ENCODE peak calls at places on chromosomes 7 and 10, in five cellular contexts. N is IMR-90, F is H9, I is neuronal stem cell, R is mesenchymal stem cell. P is an unnamed sample.

GRCh38 chr10:102281103-102281502 is 35.8 kb downstream of the GBF1 start:
- DNase-seq in N (peak), F (no peak), R (peak), I (no peak), P (no peak)

GRCh38 chr7:27066148-27066547 is 29.7 kb downstream of the HOXA1 start:
- DNase-seq in N (peak), I (no peak), R (peak), F (no peak), P (no peak)

GRCh38 chr7:127759945-127760421 is 108.0 kb downstream of the SND1 start:
- DNase-seq in N (no peak), I (no peak), R (no peak), F (no peak), P (no peak)

GRCh38 chr7:155204744-155205367 is 92.8 kb upstream of the INSIG1 start:
- DNase-seq in N (no peak), R (no peak), F (no peak), I (no peak), P (no peak)

GRCh38 chr10:125521721-125522680 is 161.0 kb downstream of the TEX36 start:
- DNase-seq in I (no peak), F (peak), R (no peak), N (no peak), P (no peak)

GRCh38 chr10:99758241-99758891 is 24.1 kb upstream of the ABCC2 start:
- DNase-seq in I (no peak), R (no peak), F (no peak), N (peak), P (no peak)

GRCh38 chr10:109588259-109588658 is 335.1 kb downstream of the XPNPEP1 start:
- DNase-seq in R (no peak), F (no peak), I (no peak), N (no peak), P (no peak)

GRCh38 chr7:15685358-15686181 is 913 bp downstream of the MEOX2 start:
- DNase-seq in N (peak), I (peak), F (peak), R (peak), P (no peak)

GRCh38 chr7:132458685-132459084 is 117.6 kb downstream of the PLXNA4 start:
- DNase-seq in F (no peak), R (no peak), I (no peak), N (no peak), P (no peak)

GRCh38 chr10:17232276-17232987 is 4.4 kb downstream of the VIM start:
- DNase-seq in N (peak), R (peak), I (no peak), F (no peak), P (no peak)

GRCh38 chr10:30247704-30248103 is 101.4 kb downstream of the MTPAP start:
- DNase-seq in R (no peak), N (no peak), I (no peak), F (no peak), P (peak)

GRCh38 chr10:126430512-126430911 is 42.2 kb upstream of the ADAM12 start:
- DNase-seq in N (no peak), R (no peak), I (no peak), F (no peak), P (no peak)

GRCh38 chr7:904847-905246 is 28.5 kb downstream of the GET4 start:
- DNase-seq in R (peak), I (no peak), N (peak), F (no peak), P (no peak)

GRCh38 chr7:124489925-124490324 is 275.7 kb downstream of the GPR37 start:
- DNase-seq in R (no peak), F (no peak), N (no peak), I (no peak), P (no peak)

GRCh38 chr7:45106820-45107219 is 4.7 kb downstream of the TBRG4 start:
- DNase-seq in N (no peak), F (no peak), R (no peak), I (no peak), P (no peak)

GRCh38 chr10:75408911-75409885 is 7.6 kb upstream of the ZNF503 start:
- DNase-seq in I (no peak), R (peak), F (peak), N (no peak), P (no peak)

GRCh38 chr10:71124921-71125748 is 87.2 kb upstream of the UNC5B start:
- DNase-seq in N (no peak), I (no peak), R (no peak), F (no peak), P (no peak)

GRCh38 chr7:43462836-43463235 is 120.1 kb upstream of the STK17A start:
- DNase-seq in N (no peak), F (no peak), R (no peak), I (no peak), P (no peak)

GRCh38 chr7:74256446-74257408 is 2.5 kb upstream of the RFC2 start:
- DNase-seq in I (no peak), F (no peak), N (peak), R (peak), P (no peak)

GRCh38 chr7:69994907-69995542 is 396.8 kb downstream of the AUTS2 start:
- DNase-seq in I (no peak), F (no peak), R (no peak), N (no peak), P (no peak)

DNA sequence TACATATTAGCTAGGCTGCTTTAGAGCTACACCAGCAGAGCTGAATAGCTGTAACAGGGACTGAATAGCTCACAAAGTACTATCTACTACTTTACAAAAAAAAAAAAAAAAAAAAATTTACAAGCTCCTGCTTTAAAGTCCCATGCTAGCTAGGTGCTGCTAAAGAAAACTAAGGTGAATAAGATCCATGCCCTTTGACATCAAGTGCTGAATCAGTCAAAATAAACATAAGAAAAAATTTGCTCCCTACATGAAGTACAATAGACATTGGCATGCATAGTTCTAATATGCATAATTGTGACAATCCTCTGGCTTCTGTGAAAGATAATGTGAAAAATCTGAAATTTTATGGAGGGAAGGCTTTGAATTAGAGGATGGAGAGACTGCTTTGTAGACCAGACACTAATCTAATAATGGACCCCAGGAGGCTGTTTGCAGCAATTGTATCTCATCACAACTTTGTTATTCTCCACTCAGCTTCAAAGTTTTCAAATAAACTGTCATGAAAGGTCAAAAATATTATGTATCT is 127.9 kb upstream of the CDK1 start:
- DNase-seq in F (no peak), N (no peak), R (no peak), I (no peak), P (no peak)
- H3K27ac ChIP-seq in F (no peak), N (no peak), R (no peak), I (no peak), P (no peak)

GRCh38 chr7:140393756-140394306 is 4.5 kb downstream of the SLC37A3 start:
- DNase-seq in R (no peak), N (no peak), F (no peak), I (no peak), P (no peak)

GRCh38 chr7:140390034-140390433 is 8.3 kb downstream of the SLC37A3 start:
- DNase-seq in F (no peak), I (no peak), R (no peak), N (no peak), P (no peak)

GRCh38 chr7:140389445-140389844 is 8.9 kb downstream of the SLC37A3 start:
- DNase-seq in F (no peak), N (no peak), I (no peak), R (no peak), P (no peak)

GRCh38 chr7:140391634-140392033 is 6.7 kb downstream of the SLC37A3 start:
- DNase-seq in F (no peak), I (no peak), N (no peak), R (no peak), P (no peak)

DNA sequence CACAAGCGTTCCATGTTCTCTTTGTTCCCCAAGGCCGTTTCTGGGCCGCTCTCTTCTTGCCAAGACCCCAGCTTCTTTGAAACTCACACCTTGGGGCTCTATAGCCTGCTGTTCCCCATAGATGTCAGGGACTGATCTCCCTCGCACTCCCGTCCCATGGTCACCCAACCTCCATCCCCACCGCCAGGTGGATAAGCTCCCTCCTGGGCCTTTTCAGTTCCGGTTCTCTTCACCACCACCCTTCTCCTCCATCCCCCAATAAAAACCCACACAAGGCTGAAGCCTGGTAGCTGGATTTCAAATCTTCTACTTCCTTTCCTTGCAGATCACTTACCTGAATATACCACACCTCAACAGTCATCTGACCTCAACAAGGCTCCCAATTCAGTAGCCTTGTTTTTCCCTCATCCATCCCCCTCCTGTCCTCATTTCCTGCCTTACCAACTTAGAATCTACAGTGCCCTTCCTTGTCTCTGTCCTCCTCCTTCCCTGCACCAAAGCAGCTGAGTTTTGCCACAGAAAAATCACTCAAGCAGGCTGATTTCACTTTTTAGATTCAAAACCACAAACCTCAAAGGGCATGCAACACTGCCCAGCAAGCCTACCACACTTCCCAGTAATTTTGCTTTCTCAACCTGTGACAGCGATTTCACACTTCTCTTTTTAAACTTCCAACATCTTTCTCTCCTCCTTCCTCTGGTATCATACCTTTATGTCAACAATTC is 7.7 kb downstream of the SLC37A3 start:
- DNase-seq in F (no peak), R (peak), N (peak), I (no peak), P (no peak)
- H2AK5ac ChIP-seq in F (no peak), R (no peak), N (no peak), I (no peak), P (no peak)

DNA sequence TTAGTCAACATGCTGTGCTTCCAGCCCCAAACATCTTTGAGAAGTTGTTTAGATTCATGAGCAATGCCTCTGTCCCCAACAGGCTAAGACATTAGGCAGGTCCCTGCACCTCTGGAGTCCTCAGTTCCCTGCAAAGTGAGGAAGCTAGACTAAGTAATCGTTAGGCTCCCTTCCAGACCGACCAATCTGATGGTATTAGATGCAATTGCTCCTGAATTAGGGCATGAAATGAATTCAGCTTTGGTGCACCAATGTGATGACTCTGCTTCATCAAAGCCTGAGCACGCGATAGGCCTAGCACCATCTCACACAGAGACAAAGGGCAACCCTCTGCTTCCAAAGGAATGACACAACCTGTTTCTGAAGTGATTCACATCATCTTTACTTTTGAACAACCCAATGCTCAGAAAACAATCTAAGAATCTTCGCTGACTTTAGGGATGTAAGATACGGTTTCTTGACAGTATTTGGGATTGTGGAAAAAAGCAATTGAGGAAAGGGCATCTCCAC is 723 bp upstream of the TES start:
- DNase-seq in R (no peak), F (no peak), I (no peak), N (peak), P (no peak)
- H3K4me2 ChIP-seq in R (peak), F (peak), I (no peak), N (no peak), P (no peak)

GRCh38 chr7:28474267-28474618 is 61.9 kb downstream of the CREB5 start:
- DNase-seq in F (no peak), N (no peak), R (no peak), I (no peak), P (no peak)
- H3K27ac ChIP-seq in F (no peak), N (no peak), R (no peak), I (no peak), P (no peak)

DNA sequence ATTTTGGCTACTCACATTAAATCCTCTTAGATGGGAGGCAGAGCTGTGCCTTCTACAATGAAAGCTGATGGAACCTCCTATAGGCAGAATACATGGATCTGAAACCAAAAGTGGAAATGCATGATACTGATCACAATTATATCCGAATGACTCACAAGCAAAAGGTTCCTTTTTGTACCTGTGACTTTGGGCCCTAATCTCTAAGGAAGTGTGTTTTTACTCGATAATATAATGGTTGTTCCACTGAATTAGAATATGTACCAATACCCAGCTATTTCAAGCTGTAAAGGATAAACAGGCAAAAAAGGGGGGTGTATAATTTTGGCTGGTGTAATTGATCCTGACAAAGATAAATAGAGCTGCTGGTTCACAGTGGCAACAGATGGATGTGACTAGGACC is 17.6 kb upstream of the LAMB1 start:
- DNase-seq in F (no peak), R (no peak), I (no peak), N (no peak), P (no peak)
- H2AK5ac ChIP-seq in F (no peak), R (no peak), I (no peak), N (peak), P (no peak)

GRCh38 chr7:102806613-102807012 is 57.8 kb downstream of the FAM185A start:
- DNase-seq in N (no peak), I (no peak), R (no peak), F (no peak), P (no peak)
- H3K4me2 ChIP-seq in N (no peak), I (no peak), R (no peak), F (no peak), P (no peak)

GRCh38 chr7:8258166-8258565 is 3.8 kb downstream of the ICA1 start:
- DNase-seq in R (no peak), F (no peak), N (no peak), I (no peak), P (no peak)

GRCh38 chr7:8254667-8255066 is 7.3 kb downstream of the ICA1 start:
- DNase-seq in F (no peak), I (no peak), N (no peak), R (peak), P (no peak)

GRCh38 chr7:8258734-8259133 is 3.2 kb downstream of the ICA1 start:
- DNase-seq in I (no peak), R (no peak), F (no peak), N (no peak), P (no peak)

GRCh38 chr7:8254215-8254614 is 7.8 kb downstream of the ICA1 start:
- DNase-seq in N (no peak), I (no peak), R (no peak), F (no peak), P (no peak)

DNA sequence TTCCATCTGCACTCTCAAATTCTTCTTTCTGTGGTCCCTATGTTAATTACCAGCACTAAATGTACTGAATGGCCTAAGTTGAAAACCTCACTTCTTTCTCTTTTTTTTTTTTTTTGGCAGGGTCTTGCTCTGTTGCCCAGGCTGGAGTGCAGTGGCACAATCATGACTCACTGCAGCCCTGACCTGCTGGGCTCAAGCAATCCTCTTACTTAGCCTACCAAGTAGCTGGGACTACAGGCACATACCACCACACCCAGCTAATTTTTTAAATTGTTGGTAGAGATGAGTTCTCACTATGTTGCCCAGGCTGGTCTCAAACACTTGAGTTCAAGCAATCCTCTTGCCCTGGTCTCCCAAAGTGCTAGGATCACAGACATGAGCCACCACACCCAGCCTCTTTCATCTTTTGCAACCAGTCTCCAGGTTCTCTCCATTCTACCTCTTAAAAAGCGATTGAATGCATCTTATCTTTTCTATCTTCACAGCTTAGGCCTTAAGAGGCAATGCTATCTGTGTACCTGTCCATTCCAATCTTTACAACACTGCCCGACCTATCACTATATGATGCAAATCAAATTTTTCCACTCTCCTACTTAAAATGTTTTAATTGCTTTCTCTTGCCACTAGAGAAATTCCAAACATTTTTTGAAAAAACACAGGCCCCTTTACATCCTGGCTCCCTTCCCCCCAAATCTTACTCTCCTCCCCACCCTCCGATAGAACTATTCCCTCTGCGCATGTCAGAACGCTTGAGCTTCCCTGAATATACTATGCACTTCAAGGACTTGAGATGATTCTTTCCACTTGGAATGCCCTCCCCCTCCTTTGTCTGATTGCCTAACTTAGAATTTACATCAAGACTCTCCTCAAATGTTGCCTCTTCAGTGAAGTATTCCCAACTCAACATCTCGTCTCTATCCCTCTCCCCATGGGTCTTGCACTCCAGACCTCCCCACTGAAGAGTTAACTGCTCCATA is 6.0 kb downstream of the ICA1 start:
- DNase-seq in F (no peak), N (no peak), R (no peak), I (no peak), P (peak)
- H3K27ac ChIP-seq in F (no peak), N (no peak), R (no peak), I (no peak), P (no peak)